ENCODE peak calls at places on chromosome 4, in five cellular contexts. H is fibroblast of pulmonary artery, K is dorsolateral prefrontal cortex, X is tibial artery, R is OCI-LY7. Z is an unnamed sample.
A peak's percentile ranks its signal among the peaks of the same experiment; 100 is the strongest.

GRCh38 chr4:15691346-15692140 is 9.9 kb downstream of the FAM200B start:
- DNase-seq in H (peak; percentile 66), R (no peak), K (no peak), X (no peak), Z (peak; percentile 44)

GRCh38 chr4:49032440-49033161 is 46.5 kb downstream of the CWH43 start:
- DNase-seq in X (no peak), H (peak; percentile 41), R (peak; percentile 22), K (peak; percentile 59), Z (peak; percentile 50)

GRCh38 chr4:16585053-16585452 is 313.4 kb downstream of the LDB2 start:
- DNase-seq in R (no peak), K (no peak), H (no peak), X (no peak), Z (no peak)

GRCh38 chr4:41661447-41662076 is 87.0 kb downstream of the PHOX2B start:
- DNase-seq in X (peak; percentile 67), K (peak; percentile 85), H (peak; percentile 69), R (peak; percentile 46), Z (peak; percentile 65)

GRCh38 chr4:109729155-109729562 is 711 bp downstream of the PLA2G12A start:
- DNase-seq in R (peak; percentile 14), H (peak; percentile 16), K (no peak), X (no peak), Z (peak; percentile 15)

GRCh38 chr4:15457401-15458201 is 12.1 kb upstream of the CC2D2A start:
- DNase-seq in X (no peak), K (no peak), R (peak; percentile 65), H (peak; percentile 80), Z (peak; percentile 86)

GRCh38 chr4:15376594-15376993 is 51.2 kb upstream of the C1QTNF7 start:
- DNase-seq in R (no peak), K (no peak), H (no peak), X (no peak), Z (no peak)

GRCh38 chr4:26141916-26142638 is 178.7 kb upstream of the RBPJ start:
- DNase-seq in R (no peak), X (peak; percentile 60), K (no peak), H (peak; percentile 25), Z (peak; percentile 58)

GRCh38 chr4:115234405-115235093 is 121.1 kb upstream of the NDST4 start:
- DNase-seq in K (no peak), X (no peak), R (peak; percentile 37), H (no peak), Z (no peak)

GRCh38 chr4:5276475-5277045 is 225.3 kb downstream of the STK32B start:
- DNase-seq in K (no peak), R (no peak), X (no peak), H (no peak), Z (no peak)

GRCh38 chr4:16290681-16291420 is 64.6 kb upstream of the TAPT1 start:
- DNase-seq in K (no peak), X (no peak), R (no peak), H (no peak), Z (no peak)

GRCh38 chr4:172042714-172043114 is 229.5 kb downstream of the GALNTL6 start:
- DNase-seq in K (no peak), H (no peak), X (no peak), R (no peak), Z (peak; percentile 2)

GRCh38 chr4:17066972-17067371 is 168.5 kb upstream of the LDB2 start:
- DNase-seq in R (no peak), H (peak; percentile 82), K (no peak), X (no peak), Z (peak; percentile 83)

GRCh38 chr4:139641218-139641617 is 24.4 kb upstream of the MGST2 start:
- DNase-seq in R (no peak), K (no peak), X (no peak), H (no peak), Z (no peak)

GRCh38 chr4:109967798-109968520 is 55.3 kb downstream of the EGF start:
- DNase-seq in X (no peak), H (peak; percentile 7), R (no peak), K (no peak), Z (peak; percentile 65)

GRCh38 chr4:152398060-152398459 is 137.8 kb downstream of the FBXW7 start:
- DNase-seq in R (peak; percentile 7), X (no peak), H (peak; percentile 39), K (no peak), Z (peak; percentile 41)
- TF ChIP-seq CTCF in R (peak; percentile 73), X (no peak), H (peak; percentile 43), K (peak; percentile 31), Z (peak; percentile 47)

DNA sequence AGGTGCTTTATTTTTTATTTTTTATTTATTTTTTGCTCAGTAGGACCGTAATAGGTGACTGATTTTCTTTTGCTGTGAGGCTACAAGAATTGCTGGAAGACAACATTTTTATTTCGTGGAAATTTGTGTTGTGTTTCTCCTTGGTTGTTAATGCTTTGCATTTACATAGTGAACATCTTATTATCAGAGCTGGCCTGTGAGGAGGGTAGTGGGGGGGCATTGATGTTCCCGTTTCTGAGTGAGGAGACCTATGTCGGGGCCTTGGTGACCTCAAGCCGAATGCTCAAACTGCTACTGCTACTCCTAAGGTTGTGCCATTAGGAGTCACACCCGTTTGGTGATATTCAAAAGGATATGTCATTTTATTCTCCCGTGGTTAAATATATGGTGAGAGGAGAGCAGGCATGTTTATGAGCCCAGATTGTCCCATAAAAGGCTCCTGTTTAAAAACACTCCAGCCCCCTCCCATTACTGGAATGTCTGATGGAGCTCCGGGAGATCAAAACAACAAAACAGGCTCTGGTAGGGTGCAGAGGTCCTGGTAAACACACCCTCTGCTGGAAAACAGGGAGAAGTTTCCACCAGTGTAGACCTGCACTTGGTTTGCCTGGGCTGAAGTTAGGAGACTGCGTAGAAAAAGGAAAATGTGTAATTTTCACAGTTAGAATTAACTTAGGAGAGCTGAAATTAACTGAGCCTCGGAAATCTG is 5.6 kb downstream of the PDGFRA start:
- DNase-seq in K (no peak), X (no peak), R (no peak), H (peak; percentile 39), Z (no peak)
- TF ChIP-seq CTCF in K (no peak), X (no peak), R (peak; percentile 54), H (peak; percentile 18), Z (no peak)

GRCh38 chr4:105496899-105497298 is 23.0 kb upstream of the PPA2 start:
- DNase-seq in X (no peak), K (no peak), R (no peak), H (no peak), Z (no peak)
- TF ChIP-seq CTCF in X (no peak), K (no peak), R (peak; percentile 64), H (no peak), Z (peak; percentile 6)

DNA sequence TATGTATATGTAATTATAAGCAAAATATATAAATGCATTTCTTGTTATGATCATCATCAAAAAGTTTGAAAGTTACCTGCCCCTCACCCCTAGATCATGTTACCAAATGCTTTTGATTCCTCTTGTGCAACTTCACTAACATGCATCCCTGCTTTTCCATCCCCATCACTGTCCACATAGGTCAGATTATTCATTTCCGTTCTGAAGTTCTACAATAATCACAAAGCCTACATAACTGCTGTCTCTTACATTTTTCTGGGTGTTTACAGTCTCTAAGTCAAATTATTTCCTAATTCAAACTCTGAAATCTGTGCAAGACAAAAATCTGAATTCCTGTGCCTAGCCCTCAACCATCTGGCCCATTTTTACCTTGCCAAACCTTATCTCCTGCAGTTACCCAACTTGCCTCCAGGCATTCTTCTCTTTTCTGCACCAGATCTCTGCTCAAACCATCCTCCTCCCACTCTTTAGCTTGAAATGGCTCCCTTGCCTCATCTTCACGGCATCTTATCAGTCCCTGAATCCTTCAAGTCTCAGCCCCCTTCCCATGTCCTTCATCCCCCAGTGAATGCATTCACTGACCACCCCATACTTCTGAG is 42.4 kb upstream of the SLC39A8 start:
- DNase-seq in K (no peak), H (peak; percentile 28), X (no peak), R (no peak), Z (no peak)
- TF ChIP-seq CTCF in K (no peak), H (no peak), X (no peak), R (no peak), Z (no peak)